ENCODE peak calls at places on chromosomes 16 and 17, in nine cellular contexts. P is heart left ventricle; C is ascending aorta; R is effector memory CD4-positive, alpha-beta T cell; M is psoas muscle; E is naive thymus-derived CD4-positive, alpha-beta T cell; B is transverse colon; I is adrenal gland; L is CD4-positive, alpha-beta memory T cell. W is an unnamed sample.
A peak's percentile ranks its signal among the peaks of the same experiment; 100 is the strongest.

GRCh38 chr17:9242983-9243382 is 221.7 kb downstream of the NTN1 start:
- DNase-seq in P (no peak), B (no peak), L (no peak), R (no peak), E (no peak), C (no peak), M (no peak), I (no peak), W (no peak)

GRCh38 chr17:46991618-46992017 is 12.6 kb upstream of the RPRML start:
- DNase-seq in R (no peak), B (no peak), P (no peak), E (no peak), I (no peak), C (no peak), M (no peak), L (no peak), W (no peak)

GRCh38 chr17:6677946-6678345 is 26.4 kb downstream of the C17orf100 start:
- DNase-seq in L (no peak), B (no peak), R (no peak), M (no peak), P (no peak), I (no peak), E (no peak), C (no peak), W (no peak)

GRCh38 chr16:51154271-51155171 is 3.5 kb upstream of the SALL1 start:
- DNase-seq in R (no peak), C (no peak), L (no peak), E (no peak), B (no peak), P (no peak), I (no peak), M (no peak), W (no peak)

GRCh38 chr16:3004781-3005284 is 7.9 kb upstream of the CLDN9 start:
- DNase-seq in R (no peak), P (no peak), M (no peak), B (peak; percentile 70), C (no peak), L (no peak), I (no peak), E (no peak), W (no peak)

GRCh38 chr16:57041182-57042156 is 50.9 kb upstream of the CPNE2 start:
- DNase-seq in C (no peak), E (peak; percentile 68), B (peak; percentile 57), M (no peak), P (no peak), L (peak; percentile 85), I (no peak), R (peak; percentile 77), W (no peak)

GRCh38 chr16:27465483-27465879 is 63.5 kb downstream of the IL21R start:
- DNase-seq in I (no peak), B (no peak), P (no peak), M (no peak), C (no peak), E (no peak), L (no peak), R (no peak), W (no peak)

GRCh38 chr16:73304008-73304814 is 256.3 kb upstream of the ZFHX3 start:
- DNase-seq in C (no peak), I (no peak), L (no peak), P (no peak), M (no peak), E (no peak), R (no peak), B (no peak), W (no peak)

GRCh38 chr17:56478836-56479447 is 114.6 kb upstream of the NOG start:
- DNase-seq in B (no peak), R (no peak), I (no peak), L (no peak), C (no peak), P (no peak), M (no peak), E (no peak), W (peak; percentile 14)

GRCh38 chr16:50665128-50665878 is 15.8 kb downstream of the SNX20 start:
- DNase-seq in C (peak; percentile 88), R (peak; percentile 59), M (peak; percentile 85), L (peak; percentile 76), B (peak; percentile 82), I (peak; percentile 87), P (peak; percentile 80), E (peak; percentile 90), W (peak; percentile 60)

GRCh38 chr17:77597421-77598240 is 360.9 kb upstream of the TNRC6C start:
- DNase-seq in E (no peak), M (no peak), I (no peak), C (no peak), R (no peak), L (no peak), P (no peak), B (no peak), W (no peak)

GRCh38 chr17:15920758-15921239 is 24.1 kb upstream of the ADORA2B start:
- DNase-seq in C (no peak), P (no peak), L (no peak), M (no peak), I (no peak), E (no peak), R (no peak), B (peak; percentile 34), W (no peak)

GRCh38 chr16:78122774-78123315 is 23.4 kb downstream of the WWOX start:
- DNase-seq in P (no peak), C (peak; percentile 69), R (no peak), E (peak; percentile 50), L (peak; percentile 55), I (no peak), B (no peak), M (no peak), W (peak; percentile 48)

GRCh38 chr16:84933774-84934571 is 77.4 kb downstream of the ZDHHC7 start:
- DNase-seq in B (no peak), R (no peak), E (no peak), C (peak; percentile 91), M (peak; percentile 94), L (no peak), P (peak; percentile 84), I (peak; percentile 79), W (no peak)

GRCh38 chr17:4163951-4164350 is 21.0 kb downstream of the CYB5D2 start:
- DNase-seq in B (no peak), C (no peak), R (no peak), E (no peak), I (no peak), M (peak; percentile 70), L (no peak), P (no peak), W (no peak)
- H3K4me1 ChIP-seq in B (no peaks in the 10 kb centered on the region), C (peaks cover 4% of the 10 kb centered on the region), R (no peaks in the 10 kb centered on the region), E (no peaks in the 10 kb centered on the region), I (peaks cover 31% of the 10 kb centered on the region), M (peaks cover 20% of the 10 kb centered on the region), L (peaks cover 9% of the 10 kb centered on the region), P (peaks cover 45% of the 10 kb centered on the region), W (peaks cover 29% of the 10 kb centered on the region)

GRCh38 chr17:66946251-66946650 is 18.3 kb upstream of the CACNG4 start:
- DNase-seq in E (no peak), L (no peak), P (no peak), M (no peak), R (no peak), I (no peak), C (no peak), B (no peak), W (no peak)

GRCh38 chr17:66950325-66950724 is 14.2 kb upstream of the CACNG4 start:
- DNase-seq in R (no peak), E (no peak), M (no peak), P (no peak), L (no peak), B (no peak), C (no peak), I (no peak), W (no peak)

GRCh38 chr17:66949501-66949900 is 15.0 kb upstream of the CACNG4 start:
- DNase-seq in M (no peak), P (no peak), R (no peak), E (no peak), B (no peak), C (no peak), L (no peak), I (no peak), W (no peak)

GRCh38 chr17:66947311-66947710 is 17.2 kb upstream of the CACNG4 start:
- DNase-seq in C (no peak), B (no peak), L (no peak), I (no peak), M (no peak), E (no peak), P (no peak), R (no peak), W (no peak)

GRCh38 chr17:66948061-66948750 is 16.3 kb upstream of the CACNG4 start:
- DNase-seq in C (no peak), I (no peak), P (no peak), B (no peak), E (no peak), R (no peak), L (no peak), M (no peak), W (no peak)
- H3K4me3 ChIP-seq in C (no peak overlapping the region), I (no peak overlapping the region), P (no peak overlapping the region), B (no peak overlapping the region), E (no peak overlapping the region), R (no peak overlapping the region), L (no peak overlapping the region), M (no peak overlapping the region), W (no peak overlapping the region)

GRCh38 chr16:12732600-12732999 is 71.1 kb downstream of the CPPED1 start:
- DNase-seq in E (no peak), I (no peak), B (no peak), P (no peak), M (no peak), C (no peak), R (no peak), L (no peak), W (no peak)
- H3K9me3 ChIP-seq in E (peaks cover 13% of the 10 kb centered on the region), I (no peaks in the 10 kb centered on the region), B (peaks cover 11% of the 10 kb centered on the region), P (peaks cover 25% of the 10 kb centered on the region), M (peaks cover 4% of the 10 kb centered on the region), C (peaks cover 13% of the 10 kb centered on the region), R (peaks cover 5% of the 10 kb centered on the region), L (no peaks in the 10 kb centered on the region), W (no peaks in the 10 kb centered on the region)

GRCh38 chr17:80422276-80422675 is 7.3 kb downstream of the ENDOV start:
- DNase-seq in I (no peak), B (no peak), M (peak; percentile 50), R (no peak), P (no peak), C (no peak), E (no peak), L (no peak), W (no peak)

GRCh38 chr17:80423536-80424225 is 8.7 kb downstream of the ENDOV start:
- DNase-seq in C (no peak), I (no peak), E (no peak), B (no peak), L (no peak), P (no peak), R (no peak), M (peak; percentile 45), W (no peak)

GRCh38 chr17:80421381-80422090 is 6.6 kb downstream of the ENDOV start:
- DNase-seq in B (no peak), C (no peak), I (no peak), M (peak; percentile 54), L (no peak), P (no peak), E (no peak), R (no peak), W (no peak)

GRCh38 chr17:80424261-80424660 is 9.3 kb downstream of the ENDOV start:
- DNase-seq in L (no peak), R (no peak), B (no peak), E (no peak), C (no peak), M (peak; percentile 45), I (no peak), P (no peak), W (no peak)

DNA sequence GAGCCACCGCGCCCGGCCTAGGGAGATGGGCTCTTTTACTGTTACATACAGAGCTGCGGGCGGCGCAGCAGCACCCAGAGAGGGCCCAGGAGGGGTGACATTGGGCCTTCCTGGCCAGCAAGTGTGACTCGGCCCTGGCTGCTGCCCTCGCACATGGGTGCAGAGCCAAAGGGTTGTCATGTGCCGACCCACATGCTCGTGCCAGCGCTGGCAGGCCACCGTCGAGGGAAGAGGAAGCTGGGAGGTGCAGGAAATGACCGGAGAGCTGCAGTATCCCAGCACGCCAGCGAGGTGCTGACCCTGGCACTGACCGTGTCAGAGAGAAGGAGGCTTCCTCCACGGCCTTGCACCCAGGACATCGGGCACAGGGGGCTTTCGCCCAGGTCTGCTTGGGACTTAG is 8.0 kb downstream of the ENDOV start:
- DNase-seq in E (no peak), R (no peak), M (peak; percentile 91), C (no peak), I (no peak), P (no peak), B (no peak), L (no peak), W (no peak)
- H3K4me1 ChIP-seq in E (peaks cover 8% of the 10 kb centered on the region), R (peaks cover 14% of the 10 kb centered on the region), M (peaks cover 24% of the 10 kb centered on the region), C (no peaks in the 10 kb centered on the region), I (peaks cover 4% of the 10 kb centered on the region), P (no peaks in the 10 kb centered on the region), B (no peaks in the 10 kb centered on the region), L (peaks cover 13% of the 10 kb centered on the region), W (no peaks in the 10 kb centered on the region)

W was measured in HAP-1.